ENCODE peak calls at places on chromosomes 6 and 20, in six cellular contexts. Q is fibroblast of lung; M is HFF-Myc; V is RCC 7860; Z is CD8-positive, alpha-beta memory T cell; T is ELF-1. I is an unnamed sample.

GRCh38 chr6:130337534-130337933 is 28.3 kb upstream of the TMEM200A start:
- DNase-seq in Q (no peak), M (no peak), V (no peak), Z (no peak), T (no peak), I (no peak)

GRCh38 chr20:58907481-58908137 is 55.1 kb downstream of the GNAS start:
- DNase-seq in T (peak), M (peak), Q (peak), Z (peak), V (peak), I (peak)

GRCh38 chr6:158620963-158621693 is 23.4 kb downstream of the DYNLT1 start:
- DNase-seq in T (no peak), Z (no peak), Q (no peak), V (no peak), M (no peak), I (no peak)

GRCh38 chr6:170097505-170098427 is 193.1 kb downstream of the DLL1 start:
- DNase-seq in T (peak), Z (no peak), Q (no peak), V (no peak), M (no peak), I (no peak)

GRCh38 chr6:39294899-39295298 is 19.3 kb downstream of the KCNK17 start:
- DNase-seq in M (no peak), Z (no peak), Q (no peak), V (no peak), T (no peak), I (no peak)

GRCh38 chr6:155195903-155196302 is 67.9 kb upstream of the CLDN20 start:
- DNase-seq in T (no peak), Z (no peak), Q (no peak), V (no peak), M (no peak), I (no peak)

GRCh38 chr20:50344232-50345071 is 153.8 kb downstream of the CEBPB start:
- DNase-seq in Q (no peak), V (no peak), T (no peak), Z (no peak), M (no peak), I (no peak)

GRCh38 chr20:25356294-25356933 is 34.2 kb downstream of the ABHD12 start:
- DNase-seq in Q (no peak), M (no peak), Z (no peak), V (no peak), T (no peak), I (no peak)

GRCh38 chr20:49647509-49647908 is 66.2 kb downstream of the B4GALT5 start:
- DNase-seq in M (no peak), V (no peak), Z (no peak), Q (no peak), T (no peak), I (no peak)

GRCh38 chr6:119158057-119158848 is 79.8 kb upstream of the FAM184A start:
- DNase-seq in M (no peak), Q (peak), T (no peak), V (no peak), Z (no peak), I (no peak)

GRCh38 chr6:138422861-138423260 is 18.8 kb downstream of the HEBP2 start:
- DNase-seq in V (no peak), Q (no peak), M (no peak), Z (no peak), T (no peak), I (no peak)

GRCh38 chr20:25369971-25370370 is 20.7 kb downstream of the ABHD12 start:
- DNase-seq in T (no peak), Z (no peak), Q (no peak), V (no peak), M (no peak), I (no peak)

GRCh38 chr6:1247894-1248293 is 64.0 kb upstream of the FOXQ1 start:
- DNase-seq in V (no peak), M (no peak), Z (no peak), Q (no peak), T (no peak), I (no peak)

GRCh38 chr6:20572940-20573339 is 38.7 kb downstream of the CDKAL1 start:
- DNase-seq in T (no peak), M (no peak), Z (no peak), Q (peak), V (no peak), I (peak)

GRCh38 chr6:13290335-13290734 is 38.0 kb downstream of the TBC1D7 start:
- DNase-seq in Z (no peak), M (no peak), Q (no peak), T (no peak), V (no peak), I (no peak)

GRCh38 chr6:134014588-134015137 is 37.8 kb downstream of the SLC2A12 start:
- DNase-seq in T (no peak), M (no peak), Z (no peak), Q (no peak), V (no peak), I (no peak)

GRCh38 chr20:59537991-59538390 is 66.3 kb upstream of the PHACTR3 start:
- DNase-seq in M (no peak), Z (no peak), T (no peak), V (no peak), Q (no peak), I (no peak)

GRCh38 chr20:48682529-48683385 is 145.0 kb downstream of the PREX1 start:
- DNase-seq in M (peak), T (peak), Q (peak), V (no peak), Z (no peak), I (peak)

GRCh38 chr6:20575125-20575524 is 40.9 kb downstream of the CDKAL1 start:
- DNase-seq in V (no peak), T (no peak), Z (no peak), M (no peak), Q (no peak), I (no peak)

GRCh38 chr20:2780948-2781347 is 19.5 kb downstream of the CPXM1 start:
- DNase-seq in T (no peak), M (no peak), Z (no peak), Q (no peak), V (no peak), I (no peak)

GRCh38 chr6:157760589-157761330 is 62.3 kb upstream of the SNX9 start:
- DNase-seq in Z (no peak), T (no peak), Q (peak), V (peak), M (peak), I (no peak)

GRCh38 chr6:166752928-166753721 is 126.1 kb upstream of the RPS6KA2 start:
- DNase-seq in V (no peak), T (no peak), M (no peak), Z (no peak), Q (peak), I (no peak)

GRCh38 chr20:4011226-4011975 is 4.0 kb downstream of the RNF24 start:
- DNase-seq in V (no peak), M (no peak), Q (no peak), T (no peak), Z (no peak), I (no peak)

GRCh38 chr6:105780146-105780860 is 305.8 kb upstream of the PRDM1 start:
- DNase-seq in Z (no peak), T (no peak), V (no peak), M (no peak), Q (no peak), I (no peak)

GRCh38 chr6:56495654-56496053 is 147.0 kb downstream of the DST start:
- DNase-seq in Z (no peak), T (no peak), V (no peak), Q (no peak), M (no peak), I (no peak)

GRCh38 chr6:36701401-36701991 is 3.9 kb downstream of the RAB44 start:
- DNase-seq in Z (no peak), T (no peak), V (peak), Q (no peak), M (no peak), I (no peak)

GRCh38 chr20:49459684-49460083 is 22.8 kb downstream of the KCNB1 start:
- DNase-seq in M (no peak), T (no peak), V (no peak), Z (no peak), Q (no peak), I (no peak)

GRCh38 chr6:43250992-43251373 is 7.7 kb downstream of the TTBK1 start:
- DNase-seq in V (no peak), M (no peak), Q (no peak), T (no peak), Z (no peak), I (no peak)

GRCh38 chr6:50410577-50410976 is 302.7 kb upstream of the TFAP2D start:
- DNase-seq in T (no peak), V (no peak), Q (no peak), Z (no peak), M (no peak), I (no peak)

GRCh38 chr6:106117579-106117978 is 31.4 kb downstream of the PRDM1 start:
- DNase-seq in T (no peak), V (no peak), Z (peak), Q (no peak), M (no peak), I (no peak)

GRCh38 chr6:67252663-67253062 is 1382.4 kb upstream of the ADGRB3 start:
- DNase-seq in T (no peak), V (no peak), M (no peak), Z (no peak), Q (no peak), I (peak)

I was measured in SK-N-MC.